ENCODE peak calls at places on chromosomes 5 and 9, in five cellular contexts. H is testis, A is heart left ventricle, W is GM13976, M is right atrium auricular region. V is an unnamed sample.

GRCh38 chr9:72985746-72986145 is 32.9 kb upstream of the ALDH1A1 start:
- DNase-seq in H (no peak), A (no peak), W (no peak), M (no peak), V (no peak)

GRCh38 chr9:92325269-92325990 is at the start of the genes CENPP and NOL8:
- DNase-seq in H (peak), A (peak), W (peak), M (peak), V (peak)

GRCh38 chr5:179763215-179763945 is 30.4 kb upstream of the LTC4S start:
- DNase-seq in H (peak), A (peak), W (peak), M (peak), V (peak)

GRCh38 chr5:39661026-39661779 is 236.4 kb upstream of the DAB2 start:
- DNase-seq in H (no peak), A (no peak), W (no peak), M (no peak), V (no peak)

GRCh38 chr5:93331864-93332263 is 249.2 kb downstream of the NR2F1-AS1 start:
- DNase-seq in H (no peak), A (no peak), W (no peak), M (no peak), V (no peak)

GRCh38 chr9:87065981-87066380 is 118.7 kb upstream of the GAS1 start:
- DNase-seq in H (no peak), A (no peak), W (no peak), M (no peak), V (no peak)

GRCh38 chr5:181069767-181070491 is 29.9 kb downstream of the BTNL9 start:
- DNase-seq in H (peak), A (no peak), W (no peak), M (no peak), V (no peak)

GRCh38 chr9:2761424-2761823 is 44.1 kb downstream of the KCNV2 start:
- DNase-seq in H (no peak), A (no peak), W (no peak), M (no peak), V (no peak)

GRCh38 chr9:123373941-123374340 is 17.9 kb downstream of the CRB2 start:
- DNase-seq in H (no peak), A (no peak), W (no peak), M (no peak), V (no peak)

GRCh38 chr5:147452137-147452838 is 57.6 kb downstream of the DPYSL3 start:
- DNase-seq in H (no peak), A (no peak), W (no peak), M (no peak), V (no peak)

GRCh38 chr5:91127682-91128081 is 255.4 kb downstream of the ARRDC3 start:
- DNase-seq in H (no peak), A (no peak), W (no peak), M (no peak), V (no peak)

GRCh38 chr9:85942913-85943729 is 2.2 kb downstream of the NAA35 start:
- DNase-seq in H (no peak), A (no peak), W (no peak), M (no peak), V (no peak)

GRCh38 chr9:114994716-114995115 is 64.3 kb upstream of the TNFSF8 start:
- DNase-seq in H (no peak), A (no peak), W (no peak), M (no peak), V (no peak)

GRCh38 chr5:79535477-79536192 is 21.7 kb upstream of the HOMER1 start:
- DNase-seq in H (no peak), A (no peak), W (no peak), M (no peak), V (no peak)

GRCh38 chr9:127722055-127722454 is 6.2 kb downstream of the TTC16 start:
- DNase-seq in H (no peak), A (no peak), W (no peak), M (no peak), V (no peak)

GRCh38 chr5:36855141-36855495 is 21.5 kb upstream of the NIPBL start:
- DNase-seq in H (peak), A (no peak), W (no peak), M (no peak), V (no peak)

GRCh38 chr9:128385493-128386205 is 14.5 kb downstream of the URM1 start:
- DNase-seq in H (no peak), A (no peak), W (no peak), M (no peak), V (no peak)

GRCh38 chr9:113428062-113428600 is 17.6 kb downstream of the C9orf43 start:
- DNase-seq in H (no peak), A (no peak), W (no peak), M (no peak), V (no peak)

GRCh38 chr9:90966475-90967150 is 165.0 kb downstream of the SYK start:
- DNase-seq in H (no peak), A (no peak), W (no peak), M (no peak), V (no peak)

GRCh38 chr5:55102345-55102744 is at the start of gene GZMA:
- DNase-seq in H (no peak), A (no peak), W (no peak), M (no peak), V (no peak)

GRCh38 chr9:137085918-137086530 is 761 bp upstream of the MAN1B1 start:
- DNase-seq in H (peak), A (peak), W (no peak), M (peak), V (no peak)

DNA sequence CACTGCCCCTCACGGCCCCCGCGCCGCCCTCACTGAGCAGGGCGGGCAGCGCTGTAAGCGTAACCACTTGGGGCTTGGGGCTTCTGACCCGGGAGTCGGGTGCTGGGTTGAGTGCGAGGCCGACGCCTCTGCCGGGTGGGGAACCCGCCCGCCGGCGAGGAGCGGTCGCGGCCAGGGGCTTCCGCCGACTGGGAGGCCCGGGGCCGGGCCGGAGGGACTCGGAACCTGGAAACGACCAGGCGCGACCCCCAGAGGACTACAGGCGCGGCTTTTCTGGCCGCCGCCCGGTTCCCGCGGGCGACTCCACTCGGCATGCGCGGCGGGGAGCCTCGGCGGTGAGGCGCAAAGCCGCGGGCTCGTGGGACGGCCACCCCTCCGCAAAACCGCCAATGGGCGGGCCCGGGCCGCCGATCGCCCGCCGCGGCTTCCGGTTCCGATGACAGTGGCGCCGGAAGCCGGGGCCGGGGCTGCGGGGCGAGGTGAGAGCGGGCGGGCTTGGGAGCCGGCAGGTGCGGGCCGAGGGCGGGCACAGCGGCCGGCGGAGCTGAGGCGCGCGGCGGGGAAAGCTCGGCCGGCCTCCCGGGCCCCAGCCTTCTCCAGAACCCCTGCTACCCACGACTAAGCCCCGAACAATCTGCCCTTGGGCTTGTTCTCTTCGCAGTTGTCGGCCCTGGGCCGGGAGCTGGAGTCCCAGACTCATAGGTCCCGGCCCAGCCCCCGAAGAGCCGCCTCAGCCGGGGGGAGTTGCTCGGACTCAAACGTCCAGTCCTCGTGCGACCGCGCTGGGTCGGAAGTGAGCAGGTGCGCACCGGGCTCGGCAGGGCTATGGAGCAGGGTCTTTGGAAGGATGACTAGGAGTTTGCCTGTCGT is at the start of gene RMND5B:
- DNase-seq in H (peak), A (peak), W (peak), M (peak), V (peak)
- TF ChIP-seq CTCF in H (no peak), A (no peak), W (no peak), M (no peak), V (no peak)

GRCh38 chr5:143685416-143685815 is 126.5 kb upstream of the HMHB1 start:
- DNase-seq in H (no peak), A (no peak), W (no peak), M (no peak), V (no peak)
- TF ChIP-seq CTCF in H (no peak), A (peak), W (no peak), M (no peak), V (no peak)

GRCh38 chr5:33167541-33167940 is 273.2 kb upstream of the TARS1 start:
- DNase-seq in H (no peak), A (no peak), W (no peak), M (no peak), V (no peak)
- TF ChIP-seq CTCF in H (no peak), A (no peak), W (no peak), M (no peak), V (no peak)

GRCh38 chr9:105475302-105475701 is 27.5 kb downstream of the FSD1L start:
- DNase-seq in H (no peak), A (no peak), W (no peak), M (no peak), V (no peak)
- TF ChIP-seq CTCF in H (peak), A (no peak), W (no peak), M (no peak), V (peak)

GRCh38 chr9:35164711-35165110 is 2.9 kb downstream of the UNC13B start:
- DNase-seq in H (no peak), A (no peak), W (no peak), M (no peak), V (no peak)

GRCh38 chr9:35158501-35159280 is 3.1 kb upstream of the UNC13B start:
- DNase-seq in H (no peak), A (no peak), W (no peak), M (no peak), V (no peak)

GRCh38 chr9:35163413-35163812 is 1.6 kb downstream of the UNC13B start:
- DNase-seq in H (no peak), A (no peak), W (no peak), M (no peak), V (no peak)

GRCh38 chr9:35162605-35163315 is 951 bp downstream of the UNC13B start:
- DNase-seq in H (no peak), A (no peak), W (no peak), M (no peak), V (no peak)

DNA sequence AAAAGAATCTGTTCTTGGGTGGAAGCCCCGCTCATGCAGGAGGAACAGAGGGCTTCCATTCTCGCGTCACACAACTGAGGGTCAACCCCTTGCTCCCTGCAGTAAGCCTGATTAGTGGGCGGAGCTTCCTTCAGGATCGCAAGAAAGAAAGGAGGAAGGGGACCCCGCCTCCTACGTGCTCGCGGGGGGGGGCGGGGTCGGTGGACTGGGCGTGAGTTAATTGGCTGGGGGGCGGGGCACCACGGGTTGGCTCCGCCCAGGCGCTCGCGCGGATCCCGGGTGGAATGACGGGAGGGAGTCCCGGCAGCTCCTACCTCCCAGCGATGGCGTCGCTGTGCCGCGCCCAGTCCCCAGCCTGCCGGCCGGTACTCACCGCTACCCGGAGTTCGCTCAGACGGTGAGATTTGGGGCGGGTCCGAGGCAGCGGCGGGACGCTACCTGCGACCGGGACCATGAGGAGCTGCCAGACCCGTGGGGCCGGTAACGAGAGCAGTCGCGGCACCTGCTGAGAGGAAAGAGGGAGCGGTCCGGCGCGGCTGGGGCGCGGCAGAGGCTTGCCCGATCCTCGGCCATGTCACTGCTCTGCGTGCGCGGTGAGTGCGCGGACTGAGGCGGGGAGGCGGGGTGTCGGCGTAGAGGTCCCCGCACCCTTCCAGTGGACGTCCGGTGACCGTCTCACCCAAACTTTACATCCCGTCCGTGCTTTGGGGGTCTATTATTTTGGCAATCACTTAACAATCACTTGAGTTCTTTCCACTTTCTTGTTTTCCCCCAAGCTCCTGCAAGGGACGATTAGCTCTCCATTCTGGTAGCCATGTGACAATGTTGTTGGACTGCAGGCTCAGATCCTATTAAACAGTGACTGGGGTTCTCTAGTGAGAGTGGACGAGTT is at the start of gene UNC13B:
- DNase-seq in H (peak), A (peak), W (peak), M (peak), V (peak)
- TF ChIP-seq CTCF in H (no peak), A (peak), W (no peak), M (no peak), V (no peak)

GRCh38 chr5:175872287-175873089 is 1.1 kb downstream of the CPLX2 start:
- DNase-seq in H (no peak), A (no peak), W (no peak), M (no peak), V (no peak)

GRCh38 chr5:175870820-175871447 is 444 bp upstream of the CPLX2 start:
- DNase-seq in H (no peak), A (no peak), W (no peak), M (no peak), V (no peak)

GRCh38 chr5:175874462-175875139 is 3.2 kb downstream of the CPLX2 start:
- DNase-seq in H (no peak), A (no peak), W (no peak), M (no peak), V (no peak)

GRCh38 chr5:175876107-175876506 is 4.7 kb downstream of the CPLX2 start:
- DNase-seq in H (no peak), A (no peak), W (no peak), M (no peak), V (no peak)

GRCh38 chr5:175873090-175873454 is 1.7 kb downstream of the CPLX2 start:
- DNase-seq in H (peak), A (no peak), W (no peak), M (no peak), V (peak)
- TF ChIP-seq CTCF in H (peak), A (no peak), W (peak), M (no peak), V (peak)

DNA sequence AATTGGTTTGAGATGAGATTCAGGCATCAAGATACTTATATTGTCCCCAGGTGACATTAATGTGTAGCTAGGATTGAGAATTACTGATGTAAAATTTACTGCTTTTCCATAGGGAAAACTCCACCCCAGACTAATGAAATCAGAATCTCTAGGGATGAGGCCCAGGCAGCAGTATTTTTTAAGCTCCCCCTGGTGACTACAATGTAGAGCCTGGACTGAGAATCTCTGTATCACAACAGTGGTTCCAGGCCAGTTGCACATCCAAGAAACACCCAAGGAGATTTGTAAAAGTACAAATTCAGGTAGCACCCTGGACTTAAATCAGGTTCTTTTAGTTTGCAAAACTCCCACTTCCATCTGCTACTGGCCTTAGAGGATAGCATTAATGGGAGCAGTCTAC is 185.7 kb downstream of the MARCHF11 start:
- DNase-seq in H (no peak), A (no peak), W (no peak), M (no peak), V (no peak)
- TF ChIP-seq CTCF in H (no peak), A (no peak), W (no peak), M (no peak), V (no peak)